ENCODE peak calls at places on chromosomes 2 and 18, in six cellular contexts. W is M059J, A is LoVo, X is hepatocyte, R is endothelial cell, J is HCT116. C is an unnamed sample.

GRCh38 chr2:232761301-232761907 is 15.0 kb downstream of the KCNJ13 start:
- DNase-seq in J (peak), W (peak), R (peak), X (peak), A (peak), C (peak)

GRCh38 chr2:237885171-237885930 is 25.9 kb downstream of the RAMP1 start:
- DNase-seq in J (no peak), R (no peak), W (no peak), A (no peak), X (peak), C (no peak)

GRCh38 chr2:173571021-173571821 is 216.5 kb downstream of the CDCA7 start:
- DNase-seq in W (peak), R (peak), J (peak), X (peak), A (peak), C (no peak)

GRCh38 chr2:205879362-205879761 is 197.1 kb downstream of the NRP2 start:
- DNase-seq in W (no peak), J (no peak), A (no peak), X (no peak), R (no peak), C (no peak)

GRCh38 chr2:8132371-8132831 is 549.5 kb upstream of the ID2 start:
- DNase-seq in X (no peak), R (no peak), A (no peak), W (peak), J (no peak), C (no peak)

GRCh38 chr18:27750014-27750413 is 426.9 kb downstream of the CDH2 start:
- DNase-seq in X (peak), A (peak), R (peak), J (peak), W (peak), C (peak)

GRCh38 chr2:184047536-184047935 is 550.8 kb upstream of the ZNF804A start:
- DNase-seq in R (no peak), X (no peak), A (no peak), W (no peak), J (no peak), C (peak)

GRCh38 chr2:108855194-108855593 is 68.6 kb downstream of the CCDC138 start:
- DNase-seq in W (peak), A (peak), X (peak), R (no peak), J (no peak), C (no peak)

GRCh38 chr2:200929334-200930249 is 33.9 kb downstream of the ORC2 start:
- DNase-seq in R (no peak), X (no peak), A (no peak), J (no peak), W (peak), C (no peak)

GRCh38 chr2:140353541-140353940 is 1573.4 kb upstream of the NXPH2 start:
- DNase-seq in X (no peak), A (no peak), R (no peak), W (no peak), J (no peak), C (no peak)

GRCh38 chr18:78523850-78524249 is 455.8 kb upstream of the SALL3 start:
- DNase-seq in A (no peak), X (no peak), R (no peak), W (no peak), J (no peak), C (no peak)

GRCh38 chr2:184302506-184302905 is 295.8 kb upstream of the ZNF804A start:
- DNase-seq in A (no peak), X (no peak), W (no peak), R (no peak), J (no peak), C (no peak)

GRCh38 chr2:48209214-48209885 is 303.1 kb upstream of the FBXO11 start:
- DNase-seq in A (no peak), J (no peak), X (no peak), W (peak), R (no peak), C (no peak)

GRCh38 chr2:9002637-9003365 is 683 bp downstream of the MBOAT2 start:
- DNase-seq in R (peak), J (no peak), W (peak), A (no peak), X (peak), C (no peak)

GRCh38 chr18:56902653-56903052 is 244.2 kb upstream of the BOD1L2 start:
- DNase-seq in X (peak), J (no peak), A (peak), W (no peak), R (no peak), C (no peak)

GRCh38 chr2:172086349-172087190 is 1.3 kb downstream of the DLX1 start:
- DNase-seq in R (no peak), A (no peak), J (no peak), X (peak), W (no peak), C (no peak)

GRCh38 chr2:179746982-179747381 is 114.4 kb downstream of the ZNF385B start:
- DNase-seq in R (no peak), J (no peak), X (peak), W (no peak), A (no peak), C (no peak)

GRCh38 chr2:180622122-180622918 is 358.1 kb upstream of the UBE2E3 start:
- DNase-seq in W (peak), A (no peak), J (no peak), R (no peak), X (no peak), C (no peak)

GRCh38 chr2:222860740-222861410 is at the start of gene ACSL3:
- DNase-seq in J (peak), X (peak), R (peak), W (peak), A (peak), C (peak)